ENCODE peak calls at places on chromosomes 12 and 14, in ten cellular contexts. One of them, this sample, is unnamed.
A peak's percentile ranks its signal among the peaks of the same experiment; 100 is the strongest.

GRCh38 chr14:101559624-101560533 is 1.4 kb upstream of the DIO3 start:
- DNase-seq in MM.1S: no peak
- DNase-seq in astrocyte: peak; percentile 6
- DNase-seq in neuronal stem cell: no peak
- DNase-seq in adipocyte: peak; percentile 40
- DNase-seq in mammary epithelial cell: no peak
- DNase-seq in H9: peak; percentile 51
- DNase-seq in neural progenitor cell: peak; percentile 84
- DNase-seq in GM23248: peak; percentile 33
- DNase-seq in PC-3: peak; percentile 66
- DNase-seq in this sample: no peak

GRCh38 chr14:31487891-31488290 is at the start of gene GPR33:
- DNase-seq in MM.1S: no peak
- DNase-seq in astrocyte: no peak
- DNase-seq in neuronal stem cell: no peak
- DNase-seq in adipocyte: no peak
- DNase-seq in mammary epithelial cell: no peak
- DNase-seq in H9: no peak
- DNase-seq in neural progenitor cell: no peak
- DNase-seq in GM23248: no peak
- DNase-seq in PC-3: no peak
- DNase-seq in this sample: no peak

GRCh38 chr12:99054601-99055128 is 409.6 kb downstream of the APAF1 start:
- DNase-seq in MM.1S: no peak
- DNase-seq in astrocyte: no peak
- DNase-seq in neuronal stem cell: no peak
- DNase-seq in adipocyte: no peak
- DNase-seq in mammary epithelial cell: no peak
- DNase-seq in H9: no peak
- DNase-seq in neural progenitor cell: no peak
- DNase-seq in GM23248: no peak
- DNase-seq in PC-3: peak; percentile 24
- DNase-seq in this sample: no peak

GRCh38 chr14:37171678-37172023 is 755 bp downstream of the SLC25A21 start:
- DNase-seq in MM.1S: no peak
- DNase-seq in astrocyte: no peak
- DNase-seq in neuronal stem cell: no peak
- DNase-seq in adipocyte: no peak
- DNase-seq in mammary epithelial cell: no peak
- DNase-seq in H9: no peak
- DNase-seq in neural progenitor cell: no peak
- DNase-seq in GM23248: no peak
- DNase-seq in PC-3: no peak
- DNase-seq in this sample: no peak

GRCh38 chr14:91961297-91962220 is 14.1 kb upstream of the FBLN5 start:
- DNase-seq in MM.1S: no peak
- DNase-seq in astrocyte: no peak
- DNase-seq in neuronal stem cell: no peak
- DNase-seq in adipocyte: no peak
- DNase-seq in mammary epithelial cell: no peak
- DNase-seq in H9: no peak
- DNase-seq in neural progenitor cell: no peak
- DNase-seq in GM23248: no peak
- DNase-seq in PC-3: no peak
- DNase-seq in this sample: no peak

GRCh38 chr14:60509438-60510253 is 700 bp downstream of the SIX6 start:
- DNase-seq in MM.1S: no peak
- DNase-seq in astrocyte: no peak
- DNase-seq in neuronal stem cell: peak; percentile 41
- DNase-seq in adipocyte: no peak
- DNase-seq in mammary epithelial cell: peak; percentile 24
- DNase-seq in H9: peak; percentile 72
- DNase-seq in neural progenitor cell: peak; percentile 68
- DNase-seq in GM23248: no peak
- DNase-seq in PC-3: no peak
- DNase-seq in this sample: no peak

GRCh38 chr14:26896447-26896846 is 298.6 kb upstream of the NOVA1 start:
- DNase-seq in MM.1S: no peak
- DNase-seq in astrocyte: peak; percentile 58
- DNase-seq in neuronal stem cell: no peak
- DNase-seq in adipocyte: peak; percentile 12
- DNase-seq in mammary epithelial cell: no peak
- DNase-seq in H9: no peak
- DNase-seq in neural progenitor cell: no peak
- DNase-seq in GM23248: peak; percentile 70
- DNase-seq in PC-3: peak; percentile 48
- DNase-seq in this sample: no peak

GRCh38 chr12:111444314-111444705 is 38.6 kb downstream of the SH2B3 start:
- DNase-seq in MM.1S: peak; percentile 67
- DNase-seq in astrocyte: peak; percentile 64
- DNase-seq in neuronal stem cell: no peak
- DNase-seq in adipocyte: no peak
- DNase-seq in mammary epithelial cell: peak; percentile 27
- DNase-seq in H9: no peak
- DNase-seq in neural progenitor cell: no peak
- DNase-seq in GM23248: no peak
- DNase-seq in PC-3: no peak
- DNase-seq in this sample: no peak

GRCh38 chr14:71133296-71133695 is 226.0 kb downstream of the PCNX1 start:
- DNase-seq in MM.1S: no peak
- DNase-seq in astrocyte: no peak
- DNase-seq in neuronal stem cell: no peak
- DNase-seq in adipocyte: no peak
- DNase-seq in mammary epithelial cell: no peak
- DNase-seq in H9: peak; percentile 8
- DNase-seq in neural progenitor cell: no peak
- DNase-seq in GM23248: no peak
- DNase-seq in PC-3: no peak
- DNase-seq in this sample: no peak

GRCh38 chr12:113860950-113861349 is 105.2 kb downstream of the RBM19 start:
- DNase-seq in MM.1S: no peak
- DNase-seq in astrocyte: peak; percentile 95
- DNase-seq in neuronal stem cell: no peak
- DNase-seq in adipocyte: peak; percentile 85
- DNase-seq in mammary epithelial cell: peak; percentile 19
- DNase-seq in H9: peak; percentile 44
- DNase-seq in neural progenitor cell: no peak
- DNase-seq in GM23248: peak; percentile 76
- DNase-seq in PC-3: no peak
- DNase-seq in this sample: no peak

DNA sequence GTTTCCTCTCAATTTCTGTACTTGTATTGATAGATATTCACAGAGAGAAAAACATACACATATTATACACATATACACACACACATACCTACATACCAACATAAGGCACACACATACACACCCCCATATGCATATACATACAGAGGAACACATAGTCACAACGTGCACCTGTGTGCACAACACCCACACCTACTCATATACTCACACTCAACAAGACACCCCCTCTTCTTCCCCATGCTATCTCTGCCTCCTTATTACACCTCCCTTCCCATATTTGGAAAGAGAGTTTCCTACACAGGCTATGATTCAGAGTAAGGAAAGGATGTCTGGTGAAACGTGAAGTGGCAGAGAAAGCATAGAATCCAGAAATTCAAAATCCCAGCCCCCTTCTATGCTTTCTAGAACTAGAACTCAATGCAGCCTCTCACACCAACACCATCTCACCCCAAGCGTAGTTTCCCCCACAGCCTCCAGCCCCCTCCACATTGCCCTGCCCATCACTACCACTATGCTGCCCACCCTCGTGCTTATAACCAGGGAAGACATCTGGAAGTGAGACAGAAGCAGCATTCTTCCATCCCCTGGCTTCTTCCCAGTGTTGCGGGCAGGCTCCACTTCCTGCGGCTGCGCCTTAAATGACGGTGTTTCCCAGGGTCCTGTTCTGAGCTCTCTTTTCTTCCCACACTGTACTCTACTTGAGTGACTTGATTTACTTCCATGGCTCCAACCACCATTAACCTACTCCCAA is 2.4 kb downstream of the RNASE8 start:
- DNase-seq in MM.1S: no peak
- DNase-seq in astrocyte: peak; percentile 62
- DNase-seq in neuronal stem cell: no peak
- DNase-seq in adipocyte: no peak
- DNase-seq in mammary epithelial cell: no peak
- DNase-seq in H9: no peak
- DNase-seq in neural progenitor cell: no peak
- DNase-seq in GM23248: peak; percentile 45
- DNase-seq in PC-3: no peak
- DNase-seq in this sample: no peak
- H3K9ac ChIP-seq in MM.1S: no peak overlapping the region
- H3K9ac ChIP-seq in astrocyte: no peak overlapping the region
- H3K9ac ChIP-seq in neuronal stem cell: no peak overlapping the region
- H3K9ac ChIP-seq in adipocyte: no peak overlapping the region
- H3K9ac ChIP-seq in mammary epithelial cell: no peak overlapping the region
- H3K9ac ChIP-seq in H9: no peak overlapping the region
- H3K9ac ChIP-seq in neural progenitor cell: no peak overlapping the region
- H3K9ac ChIP-seq in GM23248: no peak overlapping the region
- H3K9ac ChIP-seq in PC-3: no peak overlapping the region
- H3K9ac ChIP-seq in this sample: no peak overlapping the region

GRCh38 chr14:88323086-88323519 is at the start of gene KCNK10:
- DNase-seq in MM.1S: no peak
- DNase-seq in astrocyte: peak; percentile 3
- DNase-seq in neuronal stem cell: no peak
- DNase-seq in adipocyte: no peak
- DNase-seq in mammary epithelial cell: peak; percentile 9
- DNase-seq in H9: peak; percentile 36
- DNase-seq in neural progenitor cell: peak; percentile 71
- DNase-seq in GM23248: no peak
- DNase-seq in PC-3: no peak
- DNase-seq in this sample: no peak
- H3K9ac ChIP-seq in MM.1S: no peak within 1 kb of the TSS
- H3K9ac ChIP-seq in astrocyte: no peak within 1 kb of the TSS
- H3K9ac ChIP-seq in neuronal stem cell: peak within 1 kb of the TSS; percentile 93
- H3K9ac ChIP-seq in adipocyte: no peak within 1 kb of the TSS
- H3K9ac ChIP-seq in mammary epithelial cell: no peak within 1 kb of the TSS
- H3K9ac ChIP-seq in H9: no peak within 1 kb of the TSS
- H3K9ac ChIP-seq in neural progenitor cell: peak within 1 kb of the TSS; percentile 50
- H3K9ac ChIP-seq in GM23248: no peak within 1 kb of the TSS
- H3K9ac ChIP-seq in PC-3: no peak within 1 kb of the TSS
- H3K9ac ChIP-seq in this sample: no peak within 1 kb of the TSS

DNA sequence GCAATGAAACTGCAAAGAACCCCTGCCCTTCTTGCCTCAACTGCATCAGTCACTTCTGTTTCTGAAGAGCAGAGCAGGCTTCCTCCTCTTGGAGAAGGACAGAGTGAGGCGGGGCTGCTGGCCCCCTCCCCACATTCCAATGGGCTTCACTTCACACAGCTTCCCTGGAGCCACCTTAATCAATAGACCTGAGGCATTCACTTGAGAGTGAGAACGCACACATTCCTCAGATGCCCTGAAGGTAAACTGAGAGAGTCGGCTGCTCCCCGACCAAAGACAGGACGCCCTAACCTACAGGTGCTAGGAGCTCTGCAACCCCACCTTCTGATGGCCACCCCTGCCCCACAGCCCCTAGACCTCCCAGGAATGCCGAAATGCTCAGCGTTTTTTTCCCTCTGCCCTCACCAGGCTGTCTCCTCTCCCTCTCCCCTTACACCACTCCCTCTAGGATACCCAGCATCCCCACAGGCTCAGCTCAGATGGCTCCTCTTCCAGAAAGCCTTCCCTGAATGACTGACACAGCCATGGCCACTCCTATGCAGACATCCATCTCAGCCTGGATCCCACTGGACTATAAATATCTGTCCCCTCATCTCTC is 31.1 kb downstream of the SYNE3 start:
- DNase-seq in MM.1S: no peak
- DNase-seq in astrocyte: no peak
- DNase-seq in neuronal stem cell: no peak
- DNase-seq in adipocyte: no peak
- DNase-seq in mammary epithelial cell: no peak
- DNase-seq in H9: no peak
- DNase-seq in neural progenitor cell: peak; percentile 62
- DNase-seq in GM23248: no peak
- DNase-seq in PC-3: no peak
- DNase-seq in this sample: no peak
- H3K9ac ChIP-seq in MM.1S: no peak overlapping the region
- H3K9ac ChIP-seq in astrocyte: no peak overlapping the region
- H3K9ac ChIP-seq in neuronal stem cell: no peak overlapping the region
- H3K9ac ChIP-seq in adipocyte: no peak overlapping the region
- H3K9ac ChIP-seq in mammary epithelial cell: no peak overlapping the region
- H3K9ac ChIP-seq in H9: no peak overlapping the region
- H3K9ac ChIP-seq in neural progenitor cell: no peak overlapping the region
- H3K9ac ChIP-seq in GM23248: no peak overlapping the region
- H3K9ac ChIP-seq in PC-3: no peak overlapping the region
- H3K9ac ChIP-seq in this sample: no peak overlapping the region

GRCh38 chr12:103997277-103997900 is 31.7 kb downstream of the TDG start:
- DNase-seq in MM.1S: no peak
- DNase-seq in astrocyte: peak; percentile 39
- DNase-seq in neuronal stem cell: no peak
- DNase-seq in adipocyte: no peak
- DNase-seq in mammary epithelial cell: no peak
- DNase-seq in H9: no peak
- DNase-seq in neural progenitor cell: no peak
- DNase-seq in GM23248: no peak
- DNase-seq in PC-3: no peak
- DNase-seq in this sample: no peak
- H3K9ac ChIP-seq in MM.1S: no peak overlapping the region
- H3K9ac ChIP-seq in astrocyte: no peak overlapping the region
- H3K9ac ChIP-seq in neuronal stem cell: no peak overlapping the region
- H3K9ac ChIP-seq in adipocyte: no peak overlapping the region
- H3K9ac ChIP-seq in mammary epithelial cell: no peak overlapping the region
- H3K9ac ChIP-seq in H9: no peak overlapping the region
- H3K9ac ChIP-seq in neural progenitor cell: no peak overlapping the region
- H3K9ac ChIP-seq in GM23248: no peak overlapping the region
- H3K9ac ChIP-seq in PC-3: no peak overlapping the region
- H3K9ac ChIP-seq in this sample: no peak overlapping the region

GRCh38 chr14:64721391-64721791 is 17.2 kb downstream of the PLEKHG3 start:
- DNase-seq in MM.1S: no peak
- DNase-seq in astrocyte: peak; percentile 87
- DNase-seq in neuronal stem cell: no peak
- DNase-seq in adipocyte: peak; percentile 33
- DNase-seq in mammary epithelial cell: peak; percentile 67
- DNase-seq in H9: no peak
- DNase-seq in neural progenitor cell: no peak
- DNase-seq in GM23248: peak; percentile 93
- DNase-seq in PC-3: no peak
- DNase-seq in this sample: no peak
- H3K9ac ChIP-seq in MM.1S: no peak overlapping the region
- H3K9ac ChIP-seq in astrocyte: peak overlapping the region; percentile 55
- H3K9ac ChIP-seq in neuronal stem cell: no peak overlapping the region
- H3K9ac ChIP-seq in adipocyte: peak overlapping the region; percentile 25
- H3K9ac ChIP-seq in mammary epithelial cell: peak overlapping the region; percentile 64
- H3K9ac ChIP-seq in H9: no peak overlapping the region
- H3K9ac ChIP-seq in neural progenitor cell: no peak overlapping the region
- H3K9ac ChIP-seq in GM23248: peak overlapping the region; percentile 54
- H3K9ac ChIP-seq in PC-3: peak overlapping the region; percentile 65
- H3K9ac ChIP-seq in this sample: peak overlapping the region; percentile 42

GRCh38 chr14:104894331-104895206 is 29.5 kb downstream of the CEP170B start:
- DNase-seq in MM.1S: no peak
- DNase-seq in astrocyte: no peak
- DNase-seq in neuronal stem cell: no peak
- DNase-seq in adipocyte: no peak
- DNase-seq in mammary epithelial cell: no peak
- DNase-seq in H9: no peak
- DNase-seq in neural progenitor cell: no peak
- DNase-seq in GM23248: no peak
- DNase-seq in PC-3: no peak
- DNase-seq in this sample: no peak
- H3K9ac ChIP-seq in MM.1S: no peak overlapping the region
- H3K9ac ChIP-seq in astrocyte: no peak overlapping the region
- H3K9ac ChIP-seq in neuronal stem cell: no peak overlapping the region
- H3K9ac ChIP-seq in adipocyte: no peak overlapping the region
- H3K9ac ChIP-seq in mammary epithelial cell: no peak overlapping the region
- H3K9ac ChIP-seq in H9: no peak overlapping the region
- H3K9ac ChIP-seq in neural progenitor cell: no peak overlapping the region
- H3K9ac ChIP-seq in GM23248: no peak overlapping the region
- H3K9ac ChIP-seq in PC-3: no peak overlapping the region
- H3K9ac ChIP-seq in this sample: no peak overlapping the region